ENCODE peak calls at places on chromosomes 1 and 21, in five cellular contexts. One of them, this sample, is unnamed.

GRCh38 chr1:58041621-58042020 is 504.9 kb downstream of the OMA1 start:
- DNase-seq in IMR-90: no peak
- DNase-seq in heart left ventricle: no peak
- DNase-seq in HepG2: no peak
- DNase-seq in A549: no peak
- DNase-seq in this sample: no peak

GRCh38 chr1:119007672-119008482 is 19.7 kb upstream of the TBX15 start:
- DNase-seq in IMR-90: no peak
- DNase-seq in heart left ventricle: no peak
- DNase-seq in HepG2: no peak
- DNase-seq in A549: no peak
- DNase-seq in this sample: no peak

GRCh38 chr1:240611619-240612490 is at the start of gene GREM2:
- DNase-seq in IMR-90: peak; percentile 95
- DNase-seq in heart left ventricle: no peak
- DNase-seq in HepG2: no peak
- DNase-seq in A549: peak; percentile 31
- DNase-seq in this sample: peak; percentile 70

GRCh38 chr1:157490337-157491165 is 61.8 kb downstream of the FCRL5 start:
- DNase-seq in IMR-90: peak; percentile 26
- DNase-seq in heart left ventricle: no peak
- DNase-seq in HepG2: peak; percentile 43
- DNase-seq in A549: peak; percentile 60
- DNase-seq in this sample: peak; percentile 33

GRCh38 chr1:15755643-15756040 is 3.0 kb upstream of the FBLIM1 start:
- DNase-seq in IMR-90: no peak
- DNase-seq in heart left ventricle: no peak
- DNase-seq in HepG2: no peak
- DNase-seq in A549: no peak
- DNase-seq in this sample: no peak

GRCh38 chr1:22216210-22216883 is 73.5 kb upstream of the WNT4 start:
- DNase-seq in IMR-90: no peak
- DNase-seq in heart left ventricle: no peak
- DNase-seq in HepG2: no peak
- DNase-seq in A549: no peak
- DNase-seq in this sample: no peak

GRCh38 chr1:147539122-147539575 is 2.2 kb upstream of the BCL9 start:
- DNase-seq in IMR-90: peak; percentile 98
- DNase-seq in heart left ventricle: no peak
- DNase-seq in HepG2: peak; percentile 77
- DNase-seq in A549: peak; percentile 85
- DNase-seq in this sample: peak; percentile 53

GRCh38 chr1:2974701-2975301 is 46.5 kb upstream of the ACTRT2 start:
- DNase-seq in IMR-90: no peak
- DNase-seq in heart left ventricle: peak; percentile 38
- DNase-seq in HepG2: no peak
- DNase-seq in A549: no peak
- DNase-seq in this sample: no peak

GRCh38 chr1:195278644-195279043 is 1329.6 kb downstream of the KCNT2 start:
- DNase-seq in IMR-90: no peak
- DNase-seq in heart left ventricle: no peak
- DNase-seq in HepG2: no peak
- DNase-seq in A549: no peak
- DNase-seq in this sample: no peak

GRCh38 chr1:117363591-117364048 is 3.6 kb upstream of the MAN1A2 start:
- DNase-seq in IMR-90: no peak
- DNase-seq in heart left ventricle: no peak
- DNase-seq in HepG2: no peak
- DNase-seq in A549: no peak
- DNase-seq in this sample: no peak

GRCh38 chr21:15968911-15969310 is 239.1 kb downstream of the USP25 start:
- DNase-seq in IMR-90: no peak
- DNase-seq in heart left ventricle: no peak
- DNase-seq in HepG2: no peak
- DNase-seq in A549: no peak
- DNase-seq in this sample: no peak

GRCh38 chr1:173202430-173203145 is 4.5 kb downstream of the TNFSF4 start:
- DNase-seq in IMR-90: peak; percentile 95
- DNase-seq in heart left ventricle: no peak
- DNase-seq in HepG2: peak; percentile 42
- DNase-seq in A549: peak; percentile 70
- DNase-seq in this sample: no peak

GRCh38 chr1:15948600-15949452 is 27.1 kb downstream of the ZBTB17 start:
- DNase-seq in IMR-90: peak; percentile 95
- DNase-seq in heart left ventricle: peak; percentile 77
- DNase-seq in HepG2: no peak
- DNase-seq in A549: no peak
- DNase-seq in this sample: peak; percentile 89

GRCh38 chr1:181100015-181100905 is 11.8 kb downstream of the IER5 start:
- DNase-seq in IMR-90: no peak
- DNase-seq in heart left ventricle: no peak
- DNase-seq in HepG2: peak; percentile 28
- DNase-seq in A549: no peak
- DNase-seq in this sample: no peak

GRCh38 chr21:31159808-31160207 is 121.5 kb upstream of the KRTAP19-8 start:
- DNase-seq in IMR-90: no peak
- DNase-seq in heart left ventricle: no peak
- DNase-seq in HepG2: no peak
- DNase-seq in A549: no peak
- DNase-seq in this sample: no peak

GRCh38 chr1:224466151-224466550 is 31.6 kb upstream of the WDR26 start:
- DNase-seq in IMR-90: no peak
- DNase-seq in heart left ventricle: no peak
- DNase-seq in HepG2: no peak
- DNase-seq in A549: no peak
- DNase-seq in this sample: no peak

GRCh38 chr1:14593279-14593678 is 5.2 kb upstream of the KAZN start:
- DNase-seq in IMR-90: no peak
- DNase-seq in heart left ventricle: no peak
- DNase-seq in HepG2: no peak
- DNase-seq in A549: no peak
- DNase-seq in this sample: no peak

GRCh38 chr1:202179828-202180750 is 13.5 kb upstream of the LGR6 start:
- DNase-seq in IMR-90: no peak
- DNase-seq in heart left ventricle: peak; percentile 51
- DNase-seq in HepG2: no peak
- DNase-seq in A549: no peak
- DNase-seq in this sample: no peak

GRCh38 chr1:168081373-168082007 is 55.2 kb downstream of the GPR161 start:
- DNase-seq in IMR-90: peak; percentile 93
- DNase-seq in heart left ventricle: no peak
- DNase-seq in HepG2: no peak
- DNase-seq in A549: no peak
- DNase-seq in this sample: no peak

GRCh38 chr1:22447581-22448215 is 4.0 kb upstream of the ZBTB40 start:
- DNase-seq in IMR-90: peak; percentile 78
- DNase-seq in heart left ventricle: no peak
- DNase-seq in HepG2: no peak
- DNase-seq in A549: peak; percentile 32
- DNase-seq in this sample: no peak

GRCh38 chr1:7401814-7402547 is 369.1 kb upstream of the VAMP3 start:
- DNase-seq in IMR-90: peak; percentile 100
- DNase-seq in heart left ventricle: no peak
- DNase-seq in HepG2: peak; percentile 41
- DNase-seq in A549: peak; percentile 98
- DNase-seq in this sample: no peak

GRCh38 chr1:160284220-160284781 is 632 bp downstream of the PEX19 start:
- DNase-seq in IMR-90: peak; percentile 76
- DNase-seq in heart left ventricle: no peak
- DNase-seq in HepG2: peak; percentile 31
- DNase-seq in A549: no peak
- DNase-seq in this sample: no peak

GRCh38 chr1:19179597-19180271 is 30.3 kb downstream of the UBR4 start:
- DNase-seq in IMR-90: peak; percentile 41
- DNase-seq in heart left ventricle: no peak
- DNase-seq in HepG2: peak; percentile 33
- DNase-seq in A549: peak; percentile 44
- DNase-seq in this sample: no peak

GRCh38 chr1:81574365-81574764 is 226.4 kb upstream of the ADGRL2 start:
- DNase-seq in IMR-90: no peak
- DNase-seq in heart left ventricle: no peak
- DNase-seq in HepG2: no peak
- DNase-seq in A549: no peak
- DNase-seq in this sample: no peak

GRCh38 chr1:202987922-202988583 is 19.1 kb upstream of the TMEM183A start:
- DNase-seq in IMR-90: no peak
- DNase-seq in heart left ventricle: no peak
- DNase-seq in HepG2: no peak
- DNase-seq in A549: no peak
- DNase-seq in this sample: no peak

GRCh38 chr1:246280551-246280950 is 226.5 kb downstream of the SMYD3 start:
- DNase-seq in IMR-90: peak; percentile 60
- DNase-seq in heart left ventricle: no peak
- DNase-seq in HepG2: peak; percentile 12
- DNase-seq in A549: peak; percentile 40
- DNase-seq in this sample: no peak

GRCh38 chr1:33234131-33234530 is 22.2 kb upstream of the ZNF362 start:
- DNase-seq in IMR-90: no peak
- DNase-seq in heart left ventricle: no peak
- DNase-seq in HepG2: no peak
- DNase-seq in A549: no peak
- DNase-seq in this sample: no peak

GRCh38 chr1:99659755-99660210 is 13.9 kb downstream of the PALMD start:
- DNase-seq in IMR-90: peak; percentile 52
- DNase-seq in heart left ventricle: no peak
- DNase-seq in HepG2: no peak
- DNase-seq in A549: peak; percentile 49
- DNase-seq in this sample: no peak

GRCh38 chr1:36115931-36116330 is 9.1 kb downstream of the COL8A2 start:
- DNase-seq in IMR-90: peak; percentile 28
- DNase-seq in heart left ventricle: no peak
- DNase-seq in HepG2: no peak
- DNase-seq in A549: no peak
- DNase-seq in this sample: no peak

GRCh38 chr1:63322944-63323865 is 838 bp downstream of the FOXD3 start:
- DNase-seq in IMR-90: no peak
- DNase-seq in heart left ventricle: no peak
- DNase-seq in HepG2: no peak
- DNase-seq in A549: peak; percentile 69
- DNase-seq in this sample: no peak

GRCh38 chr1:96236156-96236739 is 485.3 kb upstream of the PTBP2 start:
- DNase-seq in IMR-90: peak; percentile 75
- DNase-seq in heart left ventricle: no peak
- DNase-seq in HepG2: peak; percentile 10
- DNase-seq in A549: peak; percentile 51
- DNase-seq in this sample: peak; percentile 44

GRCh38 chr1:7048395-7048794 is 263.1 kb downstream of the CAMTA1 start:
- DNase-seq in IMR-90: no peak
- DNase-seq in heart left ventricle: no peak
- DNase-seq in HepG2: no peak
- DNase-seq in A549: no peak
- DNase-seq in this sample: no peak

GRCh38 chr1:174812026-174812425 is 187.7 kb upstream of the CACYBP start:
- DNase-seq in IMR-90: no peak
- DNase-seq in heart left ventricle: no peak
- DNase-seq in HepG2: no peak
- DNase-seq in A549: no peak
- DNase-seq in this sample: no peak

GRCh38 chr21:31731112-31731801 is 661 bp downstream of the SCAF4 start:
- DNase-seq in IMR-90: no peak
- DNase-seq in heart left ventricle: peak; percentile 69
- DNase-seq in HepG2: peak; percentile 68
- DNase-seq in A549: no peak
- DNase-seq in this sample: peak; percentile 36

GRCh38 chr21:26116456-26117011 is 54.0 kb downstream of the APP start:
- DNase-seq in IMR-90: peak; percentile 44
- DNase-seq in heart left ventricle: no peak
- DNase-seq in HepG2: peak; percentile 23
- DNase-seq in A549: no peak
- DNase-seq in this sample: no peak

GRCh38 chr1:235069577-235070563 is 58.8 kb downstream of the TOMM20 start:
- DNase-seq in IMR-90: peak; percentile 98
- DNase-seq in heart left ventricle: peak; percentile 81
- DNase-seq in HepG2: peak; percentile 90
- DNase-seq in A549: peak; percentile 93
- DNase-seq in this sample: no peak

GRCh38 chr1:94314222-94314858 is 77.0 kb upstream of the ARHGAP29 start:
- DNase-seq in IMR-90: no peak
- DNase-seq in heart left ventricle: no peak
- DNase-seq in HepG2: no peak
- DNase-seq in A549: no peak
- DNase-seq in this sample: no peak

GRCh38 chr1:190373705-190374336 is 103.8 kb downstream of the BRINP3 start:
- DNase-seq in IMR-90: peak; percentile 38
- DNase-seq in heart left ventricle: no peak
- DNase-seq in HepG2: peak; percentile 15
- DNase-seq in A549: peak; percentile 36
- DNase-seq in this sample: no peak

GRCh38 chr1:190376067-190376466 is 101.6 kb downstream of the BRINP3 start:
- DNase-seq in IMR-90: no peak
- DNase-seq in heart left ventricle: no peak
- DNase-seq in HepG2: no peak
- DNase-seq in A549: no peak
- DNase-seq in this sample: no peak

GRCh38 chr1:190377294-190377693 is 100.4 kb downstream of the BRINP3 start:
- DNase-seq in IMR-90: no peak
- DNase-seq in heart left ventricle: no peak
- DNase-seq in HepG2: no peak
- DNase-seq in A549: no peak
- DNase-seq in this sample: no peak
- TF ChIP-seq CTCF in IMR-90: no peak
- TF ChIP-seq CTCF in heart left ventricle: no peak
- TF ChIP-seq CTCF in HepG2: no peak
- TF ChIP-seq CTCF in A549: no peak
- TF ChIP-seq CTCF in this sample: no peak

GRCh38 chr1:151372411-151372934 is at the start of gene SELENBP1:
- DNase-seq in IMR-90: peak; percentile 71
- DNase-seq in heart left ventricle: peak; percentile 79
- DNase-seq in HepG2: peak; percentile 81
- DNase-seq in A549: peak; percentile 68
- DNase-seq in this sample: peak; percentile 89
- H3K27ac ChIP-seq in IMR-90: peak within 1 kb of the TSS; percentile 15
- H3K27ac ChIP-seq in heart left ventricle: peak within 1 kb of the TSS; percentile 85
- H3K27ac ChIP-seq in HepG2: peak within 1 kb of the TSS; percentile 82
- H3K27ac ChIP-seq in A549: peak within 1 kb of the TSS; percentile 64
- H3K27ac ChIP-seq in this sample: peak within 1 kb of the TSS; percentile 85

GRCh38 chr21:46183910-46184624 is at the start of gene SPATC1L:
- DNase-seq in IMR-90: peak; percentile 83
- DNase-seq in heart left ventricle: peak; percentile 79
- DNase-seq in HepG2: peak; percentile 24
- DNase-seq in A549: no peak
- DNase-seq in this sample: peak; percentile 76
- TF ChIP-seq POLR2A in IMR-90: no peak
- TF ChIP-seq POLR2A in heart left ventricle: no peak
- TF ChIP-seq POLR2A in HepG2: no peak
- TF ChIP-seq POLR2A in A549: no peak
- TF ChIP-seq POLR2A in this sample: no peak

DNA sequence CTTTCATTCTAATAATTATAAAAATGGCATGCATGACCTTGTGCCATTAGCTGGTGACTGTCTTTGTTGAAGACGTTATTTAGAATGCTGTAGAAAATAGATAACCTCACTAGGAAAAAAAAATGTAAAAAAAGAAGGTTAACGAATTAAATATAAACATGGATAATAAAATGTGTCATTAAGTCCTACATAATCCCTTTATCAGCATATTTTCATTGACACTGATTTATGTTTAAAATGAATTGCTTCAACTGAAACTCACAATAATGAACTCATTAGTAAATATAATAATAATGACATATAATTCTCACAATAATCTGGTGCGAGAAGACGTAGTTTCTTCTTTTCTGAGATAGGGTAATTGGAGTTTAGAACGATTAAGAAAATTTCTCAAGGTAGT is 4.7 kb downstream of the TMPRSS15 start:
- DNase-seq in IMR-90: no peak
- DNase-seq in heart left ventricle: no peak
- DNase-seq in HepG2: no peak
- DNase-seq in A549: no peak
- DNase-seq in this sample: no peak
- TF ChIP-seq CTCF in IMR-90: no peak
- TF ChIP-seq CTCF in heart left ventricle: no peak
- TF ChIP-seq CTCF in HepG2: no peak
- TF ChIP-seq CTCF in A549: no peak
- TF ChIP-seq CTCF in this sample: no peak

This sample was measured in uterus.